ENCODE peak calls at places on chromosomes 11 and 22, in six cellular contexts. One of them, this sample, is unnamed.
A peak's percentile ranks its signal among the peaks of the same experiment; 100 is the strongest.

GRCh38 chr11:26286472-26287066 is 45.4 kb upstream of the ANO3 start:
- DNase-seq in ovary: no peak
- DNase-seq in lower lobe of right lung: no peak
- DNase-seq in tibial artery: no peak
- DNase-seq in cardiac muscle cell: peak; percentile 62
- DNase-seq in spleen: no peak
- DNase-seq in this sample: no peak

GRCh38 chr11:79686703-79687419 is 246.0 kb upstream of the TENM4 start:
- DNase-seq in lower lobe of right lung: no peak
- DNase-seq in ovary: no peak
- DNase-seq in spleen: no peak
- DNase-seq in tibial artery: no peak
- DNase-seq in cardiac muscle cell: no peak
- DNase-seq in this sample: no peak

GRCh38 chr11:86469491-86470388 is 95.1 kb downstream of the CCDC81 start:
- DNase-seq in spleen: no peak
- DNase-seq in cardiac muscle cell: no peak
- DNase-seq in tibial artery: peak; percentile 59
- DNase-seq in lower lobe of right lung: no peak
- DNase-seq in ovary: peak; percentile 39
- DNase-seq in this sample: peak; percentile 50

GRCh38 chr11:789951-790350 is at the start of gene CEND1:
- DNase-seq in cardiac muscle cell: no peak
- DNase-seq in tibial artery: no peak
- DNase-seq in spleen: no peak
- DNase-seq in ovary: no peak
- DNase-seq in lower lobe of right lung: no peak
- DNase-seq in this sample: peak; percentile 45

GRCh38 chr22:17120281-17120680 is 879 bp downstream of the TMEM121B start:
- DNase-seq in spleen: peak; percentile 89
- DNase-seq in cardiac muscle cell: peak; percentile 93
- DNase-seq in lower lobe of right lung: peak; percentile 71
- DNase-seq in ovary: no peak
- DNase-seq in tibial artery: no peak
- DNase-seq in this sample: peak; percentile 68

GRCh38 chr11:105489431-105489830 is 120.4 kb upstream of the GRIA4 start:
- DNase-seq in cardiac muscle cell: peak; percentile 40
- DNase-seq in spleen: no peak
- DNase-seq in lower lobe of right lung: no peak
- DNase-seq in ovary: no peak
- DNase-seq in tibial artery: no peak
- DNase-seq in this sample: no peak

GRCh38 chr22:21937041-21937820 is 15.4 kb downstream of the PPM1F start:
- DNase-seq in tibial artery: peak; percentile 46
- DNase-seq in cardiac muscle cell: no peak
- DNase-seq in spleen: peak; percentile 88
- DNase-seq in ovary: no peak
- DNase-seq in lower lobe of right lung: peak; percentile 69
- DNase-seq in this sample: peak; percentile 73

GRCh38 chr22:37843746-37844089 is 416 bp downstream of the ANKRD54 start:
- DNase-seq in lower lobe of right lung: no peak
- DNase-seq in cardiac muscle cell: no peak
- DNase-seq in tibial artery: peak; percentile 28
- DNase-seq in spleen: peak; percentile 94
- DNase-seq in ovary: peak; percentile 58
- DNase-seq in this sample: peak; percentile 78

GRCh38 chr11:1559103-1559951 is 12.7 kb downstream of the DUSP8 start:
- DNase-seq in cardiac muscle cell: no peak
- DNase-seq in tibial artery: peak; percentile 95
- DNase-seq in ovary: peak; percentile 67
- DNase-seq in lower lobe of right lung: peak; percentile 92
- DNase-seq in spleen: peak; percentile 76
- DNase-seq in this sample: peak; percentile 94

GRCh38 chr11:69888671-69889076 is 69.5 kb upstream of the FGF3 start:
- DNase-seq in ovary: peak; percentile 35
- DNase-seq in tibial artery: no peak
- DNase-seq in spleen: peak; percentile 82
- DNase-seq in cardiac muscle cell: peak; percentile 79
- DNase-seq in lower lobe of right lung: peak; percentile 61
- DNase-seq in this sample: peak; percentile 70

GRCh38 chr11:120316880-120317688 is 8.0 kb upstream of the TLCD5 start:
- DNase-seq in tibial artery: peak; percentile 61
- DNase-seq in ovary: peak; percentile 84
- DNase-seq in lower lobe of right lung: peak; percentile 84
- DNase-seq in cardiac muscle cell: peak; percentile 69
- DNase-seq in spleen: no peak
- DNase-seq in this sample: no peak

GRCh38 chr22:27032121-27032761 is 374.9 kb downstream of the MIAT start:
- DNase-seq in spleen: no peak
- DNase-seq in tibial artery: peak; percentile 36
- DNase-seq in ovary: peak; percentile 53
- DNase-seq in lower lobe of right lung: no peak
- DNase-seq in cardiac muscle cell: peak; percentile 49
- DNase-seq in this sample: peak; percentile 21

GRCh38 chr11:86162257-86162656 is 82.3 kb upstream of the EED start:
- DNase-seq in cardiac muscle cell: no peak
- DNase-seq in spleen: no peak
- DNase-seq in ovary: peak; percentile 58
- DNase-seq in lower lobe of right lung: peak; percentile 52
- DNase-seq in tibial artery: peak; percentile 54
- DNase-seq in this sample: peak; percentile 64

GRCh38 chr11:9250139-9250582 is 15.0 kb downstream of the DENND5A start:
- DNase-seq in tibial artery: no peak
- DNase-seq in spleen: no peak
- DNase-seq in ovary: no peak
- DNase-seq in lower lobe of right lung: no peak
- DNase-seq in cardiac muscle cell: no peak
- DNase-seq in this sample: no peak

GRCh38 chr22:46297151-46297819 is 615 bp downstream of the GTSE1 start:
- DNase-seq in cardiac muscle cell: peak; percentile 43
- DNase-seq in tibial artery: no peak
- DNase-seq in ovary: peak; percentile 39
- DNase-seq in spleen: no peak
- DNase-seq in lower lobe of right lung: peak; percentile 52
- DNase-seq in this sample: peak; percentile 31

GRCh38 chr22:38110863-38111852 is 674 bp upstream of the BAIAP2L2 start:
- DNase-seq in spleen: no peak
- DNase-seq in ovary: no peak
- DNase-seq in tibial artery: no peak
- DNase-seq in lower lobe of right lung: peak; percentile 48
- DNase-seq in cardiac muscle cell: no peak
- DNase-seq in this sample: no peak

GRCh38 chr22:37749223-37749622 is 52.4 kb downstream of the TRIOBP start:
- DNase-seq in cardiac muscle cell: no peak
- DNase-seq in tibial artery: no peak
- DNase-seq in lower lobe of right lung: peak; percentile 79
- DNase-seq in ovary: no peak
- DNase-seq in spleen: no peak
- DNase-seq in this sample: no peak

GRCh38 chr11:92227233-92227593 is 2.6 kb downstream of the FAT3 start:
- DNase-seq in lower lobe of right lung: no peak
- DNase-seq in tibial artery: no peak
- DNase-seq in spleen: no peak
- DNase-seq in cardiac muscle cell: no peak
- DNase-seq in ovary: no peak
- DNase-seq in this sample: no peak

GRCh38 chr11:116234989-116235567 is 537.7 kb downstream of the BUD13 start:
- DNase-seq in spleen: no peak
- DNase-seq in cardiac muscle cell: no peak
- DNase-seq in ovary: no peak
- DNase-seq in lower lobe of right lung: no peak
- DNase-seq in tibial artery: no peak
- DNase-seq in this sample: no peak

GRCh38 chr11:117743121-117743815 is 53.7 kb downstream of the DSCAML1 start:
- DNase-seq in spleen: peak; percentile 64
- DNase-seq in lower lobe of right lung: no peak
- DNase-seq in cardiac muscle cell: no peak
- DNase-seq in ovary: no peak
- DNase-seq in tibial artery: no peak
- DNase-seq in this sample: no peak

GRCh38 chr11:121630041-121630440 is 177.3 kb upstream of the SORL1-AS1 start:
- DNase-seq in spleen: no peak
- DNase-seq in ovary: no peak
- DNase-seq in cardiac muscle cell: no peak
- DNase-seq in tibial artery: no peak
- DNase-seq in lower lobe of right lung: no peak
- DNase-seq in this sample: no peak

GRCh38 chr11:114942207-114942606 is 263.9 kb downstream of the NXPE2 start:
- DNase-seq in ovary: no peak
- DNase-seq in tibial artery: no peak
- DNase-seq in cardiac muscle cell: peak; percentile 23
- DNase-seq in lower lobe of right lung: no peak
- DNase-seq in spleen: no peak
- DNase-seq in this sample: no peak

GRCh38 chr11:130413383-130414106 is 14.9 kb downstream of the ADAMTS8 start:
- DNase-seq in ovary: no peak
- DNase-seq in lower lobe of right lung: no peak
- DNase-seq in spleen: no peak
- DNase-seq in tibial artery: no peak
- DNase-seq in cardiac muscle cell: no peak
- DNase-seq in this sample: no peak

GRCh38 chr11:93392862-93393261 is 62.3 kb downstream of the DEUP1 start:
- DNase-seq in ovary: no peak
- DNase-seq in cardiac muscle cell: no peak
- DNase-seq in tibial artery: no peak
- DNase-seq in lower lobe of right lung: no peak
- DNase-seq in spleen: no peak
- DNase-seq in this sample: no peak

GRCh38 chr11:82750643-82751139 is 17.0 kb upstream of the FAM181B start:
- DNase-seq in lower lobe of right lung: no peak
- DNase-seq in tibial artery: no peak
- DNase-seq in spleen: no peak
- DNase-seq in ovary: no peak
- DNase-seq in cardiac muscle cell: no peak
- DNase-seq in this sample: no peak

GRCh38 chr11:75303544-75304224 is 47.8 kb downstream of the ARRB1 start:
- DNase-seq in cardiac muscle cell: no peak
- DNase-seq in spleen: no peak
- DNase-seq in tibial artery: no peak
- DNase-seq in lower lobe of right lung: no peak
- DNase-seq in ovary: no peak
- DNase-seq in this sample: no peak

GRCh38 chr22:46081831-46082210 is 68.5 kb upstream of the PPARA start:
- DNase-seq in cardiac muscle cell: no peak
- DNase-seq in lower lobe of right lung: peak; percentile 36
- DNase-seq in tibial artery: peak; percentile 20
- DNase-seq in spleen: peak; percentile 60
- DNase-seq in ovary: no peak
- DNase-seq in this sample: peak; percentile 27

GRCh38 chr11:74989269-74989655 is 529 bp downstream of the NEU3 start:
- DNase-seq in ovary: no peak
- DNase-seq in lower lobe of right lung: no peak
- DNase-seq in cardiac muscle cell: peak; percentile 29
- DNase-seq in spleen: no peak
- DNase-seq in tibial artery: no peak
- DNase-seq in this sample: no peak

GRCh38 chr11:7589861-7590260 is 76.1 kb downstream of the PPFIBP2 start:
- DNase-seq in tibial artery: no peak
- DNase-seq in spleen: no peak
- DNase-seq in lower lobe of right lung: no peak
- DNase-seq in ovary: no peak
- DNase-seq in cardiac muscle cell: no peak
- DNase-seq in this sample: no peak

GRCh38 chr11:108906826-108907225 is 242.0 kb downstream of the DDX10 start:
- DNase-seq in lower lobe of right lung: no peak
- DNase-seq in spleen: no peak
- DNase-seq in ovary: no peak
- DNase-seq in cardiac muscle cell: no peak
- DNase-seq in tibial artery: no peak
- DNase-seq in this sample: no peak

GRCh38 chr22:22111267-22111751 is 128.7 kb upstream of the TOP3B start:
- DNase-seq in tibial artery: no peak
- DNase-seq in ovary: no peak
- DNase-seq in cardiac muscle cell: no peak
- DNase-seq in lower lobe of right lung: no peak
- DNase-seq in spleen: no peak
- DNase-seq in this sample: no peak

GRCh38 chr22:37906364-37907008 is 389 bp downstream of the MICALL1 start:
- DNase-seq in lower lobe of right lung: no peak
- DNase-seq in tibial artery: no peak
- DNase-seq in ovary: no peak
- DNase-seq in spleen: peak; percentile 89
- DNase-seq in cardiac muscle cell: peak; percentile 19
- DNase-seq in this sample: peak; percentile 30

GRCh38 chr22:35315141-35315854 is 15.6 kb downstream of the TOM1 start:
- DNase-seq in ovary: no peak
- DNase-seq in cardiac muscle cell: no peak
- DNase-seq in tibial artery: peak; percentile 13
- DNase-seq in lower lobe of right lung: no peak
- DNase-seq in spleen: peak; percentile 37
- DNase-seq in this sample: peak; percentile 74
- H3K36me3 ChIP-seq in ovary: no peaks in the 10 kb centered on the region
- H3K36me3 ChIP-seq in cardiac muscle cell: peaks cover 3% of the 10 kb centered on the region
- H3K36me3 ChIP-seq in tibial artery: peaks cover 35% of the 10 kb centered on the region
- H3K36me3 ChIP-seq in lower lobe of right lung: peaks cover 59% of the 10 kb centered on the region
- H3K36me3 ChIP-seq in spleen: no peaks in the 10 kb centered on the region
- H3K36me3 ChIP-seq in this sample: no peaks in the 10 kb centered on the region

DNA sequence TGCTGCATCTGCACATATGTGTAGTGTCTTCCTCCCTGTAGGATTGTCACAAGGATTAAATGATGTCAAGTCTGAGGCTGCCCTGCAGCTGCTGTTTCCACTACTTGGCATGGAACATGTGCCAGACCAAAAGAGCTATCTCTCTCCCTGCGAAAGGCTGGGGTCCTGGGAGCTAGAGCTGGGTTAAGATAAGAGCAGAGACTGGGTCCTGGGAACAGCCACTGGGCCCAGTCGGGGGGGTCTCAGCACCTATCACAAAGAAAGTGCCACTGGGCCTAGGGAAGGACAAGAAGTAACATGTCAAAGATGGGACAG is 9.6 kb downstream of the KCNQ1OT1 start:
- DNase-seq in cardiac muscle cell: no peak
- DNase-seq in tibial artery: peak; percentile 5
- DNase-seq in spleen: peak; percentile 37
- DNase-seq in ovary: peak; percentile 11
- DNase-seq in lower lobe of right lung: no peak
- DNase-seq in this sample: peak; percentile 13
- H3K4me3 ChIP-seq in cardiac muscle cell: no peak overlapping the region
- H3K4me3 ChIP-seq in tibial artery: no peak overlapping the region
- H3K4me3 ChIP-seq in spleen: no peak overlapping the region
- H3K4me3 ChIP-seq in ovary: no peak overlapping the region
- H3K4me3 ChIP-seq in lower lobe of right lung: no peak overlapping the region
- H3K4me3 ChIP-seq in this sample: no peak overlapping the region

DNA sequence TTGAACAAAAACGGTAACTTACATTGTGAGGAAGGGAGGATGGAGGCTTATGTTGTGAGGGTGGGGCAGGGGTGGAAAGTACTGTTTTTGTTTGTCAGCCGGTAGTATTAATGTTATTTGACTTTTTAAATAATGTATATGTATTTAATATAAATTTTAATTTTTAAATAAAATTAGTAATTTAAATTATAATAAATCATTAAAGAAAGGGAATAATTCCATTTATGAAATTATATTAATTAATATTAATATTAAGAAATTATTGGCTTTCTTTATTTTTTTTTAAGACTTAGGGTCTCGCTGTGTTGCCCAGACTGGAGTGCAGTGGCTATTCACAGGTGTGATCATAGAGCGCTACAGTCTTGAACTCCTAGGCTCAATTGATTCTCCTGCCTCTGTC is 24.0 kb upstream of the TNRC6B start:
- DNase-seq in cardiac muscle cell: no peak
- DNase-seq in tibial artery: no peak
- DNase-seq in lower lobe of right lung: no peak
- DNase-seq in ovary: no peak
- DNase-seq in spleen: no peak
- DNase-seq in this sample: no peak
- H3K9me3 ChIP-seq in cardiac muscle cell: no peaks in the 10 kb centered on the region
- H3K9me3 ChIP-seq in tibial artery: no peaks in the 10 kb centered on the region
- H3K9me3 ChIP-seq in lower lobe of right lung: no peaks in the 10 kb centered on the region
- H3K9me3 ChIP-seq in ovary: no peaks in the 10 kb centered on the region
- H3K9me3 ChIP-seq in spleen: no peaks in the 10 kb centered on the region
- H3K9me3 ChIP-seq in this sample: no peaks in the 10 kb centered on the region

GRCh38 chr11:124195419-124195734 is 12.2 kb downstream of the OR10D3 start:
- DNase-seq in tibial artery: no peak
- DNase-seq in lower lobe of right lung: no peak
- DNase-seq in ovary: no peak
- DNase-seq in spleen: no peak
- DNase-seq in cardiac muscle cell: no peak
- DNase-seq in this sample: no peak
- H3K36me3 ChIP-seq in tibial artery: no peaks in the 10 kb centered on the region
- H3K36me3 ChIP-seq in lower lobe of right lung: no peaks in the 10 kb centered on the region
- H3K36me3 ChIP-seq in ovary: no peaks in the 10 kb centered on the region
- H3K36me3 ChIP-seq in spleen: no peaks in the 10 kb centered on the region
- H3K36me3 ChIP-seq in cardiac muscle cell: no peaks in the 10 kb centered on the region
- H3K36me3 ChIP-seq in this sample: no peaks in the 10 kb centered on the region

This sample was measured in psoas muscle.